ENCODE peak calls at places on chromosome 1, in eight cellular contexts. Z, M, F, E, T, Q, V and H are unnamed samples. For H3K27me3, the result is how much of the 10 kb centered on the place peaks cover.

GRCh38 chr1:235776396-235776795 is 90.3 kb downstream of the LYST start:
- DNase-seq in Z (no peak), M (no peak), F (no peak), E (no peak), T (no peak), Q (no peak), V (peak), H (no peak)

GRCh38 chr1:55869050-55869449 is 653.9 kb upstream of the USP24 start:
- DNase-seq in Z (peak), M (no peak), F (no peak), E (no peak), T (peak), Q (no peak), V (no peak), H (no peak)

GRCh38 chr1:202952818-202953217 is 5.3 kb downstream of the ADIPOR1 start:
- DNase-seq in Z (no peak), M (no peak), F (peak), E (no peak), T (no peak), Q (no peak), V (peak), H (no peak)

GRCh38 chr1:69524010-69524409 is 43.7 kb upstream of the LRRC7 start:
- DNase-seq in Z (no peak), M (no peak), F (peak), E (no peak), T (no peak), Q (no peak), V (peak), H (no peak)

GRCh38 chr1:185400057-185400456 is 83.0 kb upstream of the IVNS1ABP start:
- DNase-seq in Z (no peak), M (no peak), F (peak), E (no peak), T (no peak), Q (no peak), V (peak), H (peak)

GRCh38 chr1:113103977-113104376 is 31.0 kb downstream of the LRIG2 start:
- DNase-seq in Z (no peak), M (no peak), F (no peak), E (no peak), T (no peak), Q (no peak), V (no peak), H (no peak)

GRCh38 chr1:45952072-45952471 is 148.7 kb downstream of the MAST2 start:
- DNase-seq in Z (no peak), M (no peak), F (no peak), E (no peak), T (no peak), Q (no peak), V (no peak), H (no peak)

GRCh38 chr1:29803486-29803885 is 567.2 kb downstream of the PTPRU start:
- DNase-seq in Z (no peak), M (peak), F (no peak), E (no peak), T (no peak), Q (peak), V (no peak), H (no peak)

GRCh38 chr1:167518331-167518700 is at the start of gene CD247:
- DNase-seq in Z (no peak), M (no peak), F (no peak), E (peak), T (no peak), Q (no peak), V (no peak), H (no peak)

GRCh38 chr1:10791117-10791951 is 5.1 kb downstream of the CASZ1 start:
- DNase-seq in Z (no peak), M (no peak), F (peak), E (no peak), T (no peak), Q (no peak), V (no peak), H (no peak)

GRCh38 chr1:23367791-23368561 is 1.7 kb downstream of the ZNF436 start:
- DNase-seq in Z (peak), M (peak), F (peak), E (peak), T (peak), Q (peak), V (peak), H (peak)
- H3K27me3 ChIP-seq in Z (under half), M (under half), F (under half), E (under half), T (under half), Q (under half), V (under half), H (under half)

GRCh38 chr1:25754421-25755195 is 45.4 kb upstream of the SELENON start:
- DNase-seq in Z (no peak), M (no peak), F (no peak), E (peak), T (no peak), Q (no peak), V (no peak), H (no peak)
- H3K27me3 ChIP-seq in Z (under half), M (under half), F (under half), E (under half), T (under half), Q (under half), V (under half), H (under half)

DNA sequence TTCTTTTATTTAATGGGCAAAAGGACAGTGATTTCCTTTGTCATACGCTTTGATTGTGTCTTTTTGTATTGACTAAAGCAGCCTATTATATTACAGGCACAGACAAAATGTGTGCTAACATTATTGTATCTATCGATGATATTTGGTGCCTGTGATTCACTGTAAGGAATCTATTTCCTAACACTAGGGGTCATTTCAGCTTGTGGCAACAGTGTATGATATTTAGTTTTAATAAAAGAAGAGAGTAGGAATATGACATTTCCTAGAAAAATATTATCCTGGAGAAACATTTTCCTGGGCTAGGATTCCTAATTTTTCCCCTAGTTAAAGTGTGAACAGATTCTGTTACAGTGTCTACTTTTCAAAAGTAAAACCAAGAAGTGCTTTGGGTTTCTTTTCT is 42.8 kb downstream of the TYW3 start:
- DNase-seq in Z (no peak), M (no peak), F (no peak), E (no peak), T (no peak), Q (no peak), V (no peak), H (no peak)
- H3K27me3 ChIP-seq in Z (half or more), M (under half), F (under half), E (under half), T (under half), Q (under half), V (under half), H (under half)

DNA sequence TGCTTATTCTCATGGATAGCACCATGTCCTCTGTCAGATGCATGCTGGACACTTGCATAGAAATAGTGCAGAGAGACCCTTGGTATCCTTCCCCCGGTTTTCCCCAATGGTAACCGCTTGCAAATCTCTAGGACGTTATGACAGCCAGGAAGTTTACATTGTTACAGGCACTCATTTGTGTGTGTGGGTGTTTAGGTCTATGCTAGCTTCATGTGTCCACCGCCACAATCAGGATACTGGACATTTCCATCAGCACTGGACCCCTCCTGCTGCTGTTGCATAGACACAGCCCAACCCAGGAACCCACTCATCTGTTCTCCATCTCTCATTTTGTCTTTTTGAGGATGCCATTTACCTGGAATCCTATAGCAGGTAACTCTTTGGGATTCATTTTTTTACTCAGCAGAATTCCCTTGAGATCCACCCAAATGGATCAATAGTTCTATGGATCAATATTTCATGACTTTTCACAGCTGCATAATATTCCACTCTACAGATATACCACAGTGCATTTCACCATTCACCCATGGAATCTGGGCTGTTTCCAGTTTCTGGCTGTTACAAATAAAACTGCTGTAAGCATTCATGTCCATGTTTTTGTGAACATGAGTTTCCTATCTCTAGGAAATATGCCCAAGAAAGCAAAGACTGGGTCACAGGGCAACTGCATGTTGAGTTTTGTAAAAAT is 6.6 kb upstream of the WNT9A start:
- DNase-seq in Z (no peak), M (no peak), F (no peak), E (no peak), T (no peak), Q (no peak), V (no peak), H (no peak)
- H3K27me3 ChIP-seq in Z (under half), M (under half), F (under half), E (under half), T (under half), Q (under half), V (under half), H (under half)

DNA sequence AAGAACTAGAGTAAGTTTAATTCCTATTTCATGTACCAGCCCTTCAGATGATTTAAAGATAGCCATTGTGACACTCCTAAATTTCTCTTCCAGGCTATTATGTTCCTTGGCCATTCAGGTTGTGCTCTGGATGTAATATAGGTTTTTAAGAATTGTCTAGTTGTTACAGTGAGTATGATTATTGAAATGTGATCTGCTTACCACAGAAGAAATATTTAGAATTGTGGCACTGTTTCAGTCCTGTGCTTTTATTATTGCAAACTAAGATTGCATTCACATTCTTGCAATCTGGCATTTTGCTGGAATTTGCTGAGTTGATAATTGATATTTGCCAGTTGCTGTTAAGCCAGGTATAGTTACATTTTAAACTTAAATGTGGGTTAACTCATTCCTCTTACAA is 22.3 kb downstream of the EXO1 start:
- DNase-seq in Z (no peak), M (no peak), F (no peak), E (no peak), T (no peak), Q (no peak), V (no peak), H (no peak)
- H3K27me3 ChIP-seq in Z (under half), M (under half), F (under half), E (under half), T (under half), Q (under half), V (under half), H (under half)

GRCh38 chr1:245583081-245583480 is 428.3 kb downstream of the KIF26B start:
- DNase-seq in Z (no peak), M (no peak), F (no peak), E (no peak), T (no peak), Q (no peak), V (peak), H (no peak)
- H3K27me3 ChIP-seq in Z (under half), M (under half), F (under half), E (under half), T (under half), Q (under half), V (under half), H (under half)

GRCh38 chr1:153260473-153260979 is 1.0 kb downstream of the LORICRIN start:
- DNase-seq in Z (no peak), M (no peak), F (no peak), E (peak), T (no peak), Q (no peak), V (no peak), H (no peak)

GRCh38 chr1:153260980-153261792 is 1.7 kb downstream of the LORICRIN start:
- DNase-seq in Z (peak), M (no peak), F (peak), E (peak), T (peak), Q (no peak), V (no peak), H (no peak)

GRCh38 chr1:153261793-153262371 is 2.4 kb downstream of the LORICRIN start:
- DNase-seq in Z (no peak), M (no peak), F (no peak), E (no peak), T (no peak), Q (no peak), V (no peak), H (no peak)

GRCh38 chr1:153262462-153263157 is 3.1 kb downstream of the LORICRIN start:
- DNase-seq in Z (no peak), M (no peak), F (no peak), E (no peak), T (no peak), Q (no peak), V (no peak), H (no peak)

GRCh38 chr1:153265457-153265856 is 6.0 kb downstream of the LORICRIN start:
- DNase-seq in Z (no peak), M (no peak), F (no peak), E (no peak), T (no peak), Q (no peak), V (no peak), H (no peak)
- H3K27me3 ChIP-seq in Z (under half), M (under half), F (half or more), E (under half), T (under half), Q (under half), V (under half), H (under half)